ENCODE peak calls at places on chromosomes 4 and X, in six cellular contexts. B, D, T, W, G and C are unnamed samples.

GRCh38 chr4:72323227-72323626 is 245.8 kb downstream of the ADAMTS3 start:
- DNase-seq in D (no peak), G (no peak), T (no peak), B (no peak), W (no peak), C (no peak)

GRCh38 chrX:70292788-70293187 is 2.9 kb downstream of the KIF4A start:
- DNase-seq in T (no peak), B (no peak), G (no peak), W (no peak), D (no peak), C (no peak)

GRCh38 chrX:110277609-110278008 is 40.3 kb downstream of the AMMECR1 start:
- DNase-seq in D (no peak), T (no peak), B (no peak), W (no peak), G (no peak), C (no peak)

GRCh38 chrX:79081895-79082512 is 62.5 kb upstream of the GPR174 start:
- DNase-seq in W (peak; percentile 52), B (no peak), T (no peak), G (peak; percentile 45), D (peak; percentile 30), C (peak; percentile 10)

GRCh38 chrX:72713130-72713529 is 976 bp downstream of the PHKA1 start:
- DNase-seq in T (no peak), B (no peak), W (no peak), D (peak; percentile 1), G (no peak), C (no peak)

GRCh38 chr4:33104190-33104773 is 2384.1 kb downstream of the PCDH7 start:
- DNase-seq in G (no peak), W (no peak), T (no peak), B (no peak), D (no peak), C (no peak)

GRCh38 chr4:24179201-24179840 is 289.5 kb upstream of the PPARGC1A start:
- DNase-seq in G (no peak), T (no peak), W (no peak), B (no peak), D (no peak), C (no peak)

GRCh38 chr4:117773067-117773946 is 261.0 kb upstream of the NDST3 start:
- DNase-seq in G (no peak), T (no peak), B (no peak), W (no peak), D (no peak), C (no peak)